ENCODE peak calls at places on chromosome 12, in eight cellular contexts. Y, C, N, E, Q, K, W and U are unnamed samples.

GRCh38 chr12:54384591-54385041 is at the start of gene ZNF385A:
- DNase-seq in W (no peak), E (no peak), K (no peak), C (no peak), Q (no peak), Y (no peak), N (no peak), U (no peak)

GRCh38 chr12:57521475-57522018 is 1.1 kb upstream of the MBD6 start:
- DNase-seq in N (peak), K (no peak), E (peak), W (peak), Y (no peak), C (peak), Q (no peak), U (peak)

GRCh38 chr12:88471641-88472040 is 108.6 kb downstream of the KITLG start:
- DNase-seq in Q (no peak), W (no peak), N (peak), Y (no peak), C (no peak), E (no peak), K (peak), U (no peak)

GRCh38 chr12:122836027-122836921 is 1.0 kb downstream of the HIP1R start:
- DNase-seq in W (no peak), Y (peak), Q (peak), C (peak), K (peak), N (peak), E (peak), U (no peak)

GRCh38 chr12:53989227-53990113 is 4.5 kb downstream of the HOXC10 start:
- DNase-seq in Q (no peak), E (no peak), W (peak), K (peak), C (no peak), N (peak), Y (peak), U (no peak)

GRCh38 chr12:6180300-6181051 is 19.7 kb upstream of the CD9 start:
- DNase-seq in Y (no peak), Q (no peak), K (peak), E (no peak), W (peak), N (peak), C (no peak), U (no peak)

GRCh38 chr12:108193922-108194321 is 64.8 kb downstream of the WSCD2 start:
- DNase-seq in E (no peak), K (no peak), Q (no peak), Y (peak), W (no peak), C (peak), N (peak), U (no peak)

GRCh38 chr12:122958198-122958888 is 7.9 kb downstream of the ABCB9 start:
- DNase-seq in C (no peak), W (no peak), E (no peak), Y (no peak), N (no peak), K (no peak), Q (no peak), U (no peak)

GRCh38 chr12:76312314-76312713 is 35.9 kb downstream of the BBS10 start:
- DNase-seq in E (no peak), Q (no peak), K (no peak), W (no peak), N (peak), Y (no peak), C (peak), U (no peak)

GRCh38 chr12:107759410-107759809 is 1.5 kb downstream of the PRDM4 start:
- DNase-seq in E (peak), C (peak), Q (no peak), Y (peak), K (peak), N (peak), W (no peak), U (no peak)

GRCh38 chr12:106917503-106917902 is 38.2 kb upstream of the TMEM263 start:
- DNase-seq in N (no peak), Y (no peak), K (no peak), E (no peak), W (no peak), Q (no peak), C (no peak), U (no peak)

GRCh38 chr12:67797316-67797741 is 148.8 kb downstream of the DYRK2 start:
- DNase-seq in Y (no peak), E (no peak), W (no peak), N (no peak), Q (no peak), C (no peak), K (no peak), U (peak)

GRCh38 chr12:110279561-110279960 is 1.5 kb upstream of the ATP2A2 start:
- DNase-seq in W (no peak), N (no peak), Q (no peak), E (no peak), C (no peak), K (no peak), Y (no peak), U (peak)

GRCh38 chr12:5257763-5258475 is 174.0 kb upstream of the NTF3 start:
- DNase-seq in C (no peak), W (no peak), E (no peak), Y (no peak), K (no peak), N (no peak), Q (no peak), U (no peak)

GRCh38 chr12:109458086-109458485 is 19.0 kb downstream of the KCTD10 start:
- DNase-seq in N (peak), W (no peak), C (no peak), K (no peak), Y (no peak), Q (no peak), E (no peak), U (no peak)

GRCh38 chr12:75137896-75138295 is 71.7 kb downstream of the KCNC2 start:
- DNase-seq in Q (no peak), Y (no peak), E (no peak), W (no peak), N (peak), C (no peak), K (no peak), U (no peak)

GRCh38 chr12:78914859-78915331 is 50.3 kb downstream of the SYT1 start:
- DNase-seq in Q (no peak), W (no peak), E (no peak), N (no peak), K (peak), C (peak), Y (no peak), U (no peak)

GRCh38 chr12:45273717-45274271 is 57.9 kb downstream of the ANO6 start:
- DNase-seq in W (no peak), K (peak), N (peak), C (peak), E (no peak), Q (no peak), Y (no peak), U (peak)

GRCh38 chr12:19144287-19144686 is 14.8 kb downstream of the PLEKHA5 start:
- DNase-seq in E (no peak), W (no peak), Y (no peak), C (no peak), Q (no peak), N (no peak), K (no peak), U (no peak)

GRCh38 chr12:11500222-11500860 is 105.0 kb upstream of the PRB2 start:
- DNase-seq in Q (peak), E (peak), Y (no peak), C (peak), W (peak), N (peak), K (peak), U (peak)

GRCh38 chr12:1907652-1908611 is 10.5 kb downstream of the CACNA2D4 start:
- DNase-seq in E (no peak), N (no peak), C (no peak), Q (no peak), W (no peak), Y (no peak), K (peak), U (peak)

GRCh38 chr12:68867606-68868005 is 59.6 kb downstream of the MDM2 start:
- DNase-seq in N (no peak), Q (no peak), W (no peak), C (peak), Y (no peak), E (no peak), K (no peak), U (no peak)

GRCh38 chr12:132592261-132592970 is 18.0 kb downstream of the LRCOL1 start:
- DNase-seq in Q (no peak), K (no peak), W (no peak), C (no peak), E (no peak), Y (no peak), N (no peak), U (no peak)

GRCh38 chr12:44317651-44318126 is 481.8 kb downstream of the TMEM117 start:
- DNase-seq in Y (peak), C (peak), N (peak), E (no peak), W (no peak), Q (no peak), K (no peak), U (no peak)

GRCh38 chr12:34398706-34399630 is 376.7 kb downstream of the ALG10 start:
- DNase-seq in W (peak), E (no peak), Y (no peak), K (no peak), Q (peak), C (no peak), N (no peak), U (peak)

GRCh38 chr12:106819991-106820390 is 45.5 kb downstream of the RIC8B start:
- DNase-seq in N (no peak), C (no peak), E (no peak), Y (no peak), K (no peak), W (no peak), Q (no peak), U (no peak)

GRCh38 chr12:38538319-38538718 is 221.7 kb downstream of the ALG10B start:
- DNase-seq in Q (no peak), K (no peak), C (no peak), E (no peak), W (no peak), N (no peak), Y (no peak), U (no peak)

GRCh38 chr12:40104461-40105264 is 1.2 kb downstream of the SLC2A13 start:
- DNase-seq in W (no peak), N (peak), Y (no peak), K (peak), Q (no peak), C (peak), E (no peak), U (no peak)

GRCh38 chr12:5262450-5262849 is 169.5 kb upstream of the NTF3 start:
- DNase-seq in Q (no peak), W (no peak), Y (no peak), E (no peak), K (no peak), N (no peak), C (no peak), U (no peak)

GRCh38 chr12:24920141-24920540 is 28.8 kb downstream of the BCAT1 start:
- DNase-seq in E (no peak), Y (no peak), Q (no peak), C (no peak), W (no peak), K (no peak), N (no peak), U (no peak)

GRCh38 chr12:11653215-11653753 is 3.8 kb downstream of the ETV6 start:
- DNase-seq in Y (no peak), E (no peak), N (peak), K (peak), C (no peak), Q (no peak), W (no peak), U (no peak)

GRCh38 chr12:89280833-89281533 is 71.3 kb downstream of the DUSP6 start:
- DNase-seq in W (no peak), K (no peak), E (no peak), N (peak), Q (no peak), Y (peak), C (no peak), U (no peak)

GRCh38 chr12:55830601-55831406 is 1.4 kb upstream of the DNAJC14 start:
- DNase-seq in E (no peak), N (peak), Q (peak), W (peak), C (peak), K (no peak), Y (peak), U (peak)

GRCh38 chr12:50483488-50483887 is 21.3 kb upstream of the DIP2B start:
- DNase-seq in W (no peak), C (no peak), K (no peak), N (no peak), Y (no peak), E (no peak), Q (no peak), U (no peak)

GRCh38 chr12:65490193-65490592 is 211.7 kb downstream of the MSRB3 start:
- DNase-seq in N (peak), C (no peak), Y (no peak), K (peak), W (no peak), Q (no peak), E (no peak), U (no peak)

GRCh38 chr12:56931474-56931978 is 2.7 kb downstream of the SDR9C7 start:
- DNase-seq in W (no peak), Q (no peak), Y (no peak), C (peak), N (peak), K (peak), E (no peak), U (no peak)

GRCh38 chr12:116687888-116688287 is 50.0 kb downstream of the SPRING1 start:
- DNase-seq in C (peak), Y (no peak), W (peak), K (no peak), Q (no peak), E (no peak), N (peak), U (no peak)

GRCh38 chr12:114480309-114481199 is 74.6 kb upstream of the TBX5 start:
- DNase-seq in C (peak), N (peak), K (peak), W (no peak), Q (no peak), E (no peak), Y (no peak), U (no peak)

GRCh38 chr12:126952106-126953007 is 1314.6 kb upstream of the TMEM132C start:
- DNase-seq in N (no peak), W (no peak), K (no peak), C (peak), E (no peak), Q (no peak), Y (no peak), U (no peak)